ENCODE peak calls at places on chromosomes 16 and 17, in ten cellular contexts. One of them, this sample, is unnamed.

GRCh38 chr17:31197991-31198390 is 99.0 kb downstream of the OMG start:
- DNase-seq in CD4-positive, CD25-positive, alpha-beta regulatory T cell: no peak
- DNase-seq in SK-N-SH: no peak
- DNase-seq in left ventricle myocardium inferior: no peak
- DNase-seq in A673: no peak
- DNase-seq in PC-3: peak
- DNase-seq in AG04450: no peak
- DNase-seq in WERI-Rb-1: no peak
- DNase-seq in astrocyte: no peak
- DNase-seq in aorta: no peak
- DNase-seq in this sample: no peak

GRCh38 chr17:1829189-1829578 is 518 bp downstream of the SMYD4 start:
- DNase-seq in CD4-positive, CD25-positive, alpha-beta regulatory T cell: no peak
- DNase-seq in left ventricle myocardium inferior: no peak
- DNase-seq in WERI-Rb-1: peak
- DNase-seq in A673: no peak
- DNase-seq in AG04450: no peak
- DNase-seq in PC-3: peak
- DNase-seq in SK-N-SH: no peak
- DNase-seq in astrocyte: no peak
- DNase-seq in aorta: no peak
- DNase-seq in this sample: peak

GRCh38 chr17:78781339-78782304 is at the start of gene CYTH1:
- DNase-seq in aorta: peak
- DNase-seq in PC-3: peak
- DNase-seq in left ventricle myocardium inferior: peak
- DNase-seq in CD4-positive, CD25-positive, alpha-beta regulatory T cell: peak
- DNase-seq in astrocyte: no peak
- DNase-seq in WERI-Rb-1: peak
- DNase-seq in AG04450: no peak
- DNase-seq in A673: peak
- DNase-seq in SK-N-SH: peak
- DNase-seq in this sample: no peak

GRCh38 chr16:8676737-8677375 is 2.4 kb downstream of the ABAT start:
- DNase-seq in left ventricle myocardium inferior: no peak
- DNase-seq in PC-3: no peak
- DNase-seq in CD4-positive, CD25-positive, alpha-beta regulatory T cell: no peak
- DNase-seq in WERI-Rb-1: no peak
- DNase-seq in SK-N-SH: no peak
- DNase-seq in astrocyte: no peak
- DNase-seq in aorta: no peak
- DNase-seq in AG04450: no peak
- DNase-seq in A673: no peak
- DNase-seq in this sample: no peak

GRCh38 chr16:56871172-56871593 is 6.2 kb downstream of the SLC12A3 start:
- DNase-seq in AG04450: no peak
- DNase-seq in A673: no peak
- DNase-seq in astrocyte: no peak
- DNase-seq in aorta: peak
- DNase-seq in PC-3: peak
- DNase-seq in left ventricle myocardium inferior: no peak
- DNase-seq in WERI-Rb-1: no peak
- DNase-seq in CD4-positive, CD25-positive, alpha-beta regulatory T cell: no peak
- DNase-seq in SK-N-SH: peak
- DNase-seq in this sample: peak

GRCh38 chr17:49779730-49780220 is 8.7 kb upstream of the KAT7 start:
- DNase-seq in WERI-Rb-1: peak
- DNase-seq in PC-3: peak
- DNase-seq in CD4-positive, CD25-positive, alpha-beta regulatory T cell: peak
- DNase-seq in SK-N-SH: peak
- DNase-seq in left ventricle myocardium inferior: no peak
- DNase-seq in aorta: no peak
- DNase-seq in AG04450: peak
- DNase-seq in A673: peak
- DNase-seq in astrocyte: peak
- DNase-seq in this sample: peak

GRCh38 chr17:40253565-40253964 is 34.1 kb upstream of the CDC6 start:
- DNase-seq in WERI-Rb-1: no peak
- DNase-seq in left ventricle myocardium inferior: no peak
- DNase-seq in AG04450: no peak
- DNase-seq in SK-N-SH: no peak
- DNase-seq in astrocyte: no peak
- DNase-seq in aorta: no peak
- DNase-seq in CD4-positive, CD25-positive, alpha-beta regulatory T cell: no peak
- DNase-seq in A673: no peak
- DNase-seq in PC-3: no peak
- DNase-seq in this sample: no peak

GRCh38 chr17:36182176-36183000 is 6.0 kb upstream of the TBC1D3B start:
- DNase-seq in SK-N-SH: no peak
- DNase-seq in aorta: peak
- DNase-seq in AG04450: no peak
- DNase-seq in left ventricle myocardium inferior: no peak
- DNase-seq in A673: no peak
- DNase-seq in WERI-Rb-1: peak
- DNase-seq in PC-3: no peak
- DNase-seq in astrocyte: no peak
- DNase-seq in CD4-positive, CD25-positive, alpha-beta regulatory T cell: no peak
- DNase-seq in this sample: no peak

GRCh38 chr16:19168173-19169080 is at the start of gene SYT17:
- DNase-seq in astrocyte: no peak
- DNase-seq in SK-N-SH: peak
- DNase-seq in aorta: peak
- DNase-seq in WERI-Rb-1: peak
- DNase-seq in PC-3: peak
- DNase-seq in AG04450: no peak
- DNase-seq in left ventricle myocardium inferior: peak
- DNase-seq in CD4-positive, CD25-positive, alpha-beta regulatory T cell: no peak
- DNase-seq in A673: no peak
- DNase-seq in this sample: no peak

GRCh38 chr16:1979271-1980025 is 1.8 kb downstream of the NOXO1 start:
- DNase-seq in PC-3: peak
- DNase-seq in astrocyte: no peak
- DNase-seq in WERI-Rb-1: no peak
- DNase-seq in CD4-positive, CD25-positive, alpha-beta regulatory T cell: no peak
- DNase-seq in left ventricle myocardium inferior: no peak
- DNase-seq in aorta: no peak
- DNase-seq in AG04450: no peak
- DNase-seq in A673: no peak
- DNase-seq in SK-N-SH: no peak
- DNase-seq in this sample: no peak

GRCh38 chr16:85210423-85211169 is 98.3 kb upstream of the CIBAR2 start:
- DNase-seq in WERI-Rb-1: no peak
- DNase-seq in A673: no peak
- DNase-seq in astrocyte: peak
- DNase-seq in AG04450: no peak
- DNase-seq in left ventricle myocardium inferior: no peak
- DNase-seq in SK-N-SH: no peak
- DNase-seq in aorta: no peak
- DNase-seq in PC-3: peak
- DNase-seq in CD4-positive, CD25-positive, alpha-beta regulatory T cell: no peak
- DNase-seq in this sample: peak

DNA sequence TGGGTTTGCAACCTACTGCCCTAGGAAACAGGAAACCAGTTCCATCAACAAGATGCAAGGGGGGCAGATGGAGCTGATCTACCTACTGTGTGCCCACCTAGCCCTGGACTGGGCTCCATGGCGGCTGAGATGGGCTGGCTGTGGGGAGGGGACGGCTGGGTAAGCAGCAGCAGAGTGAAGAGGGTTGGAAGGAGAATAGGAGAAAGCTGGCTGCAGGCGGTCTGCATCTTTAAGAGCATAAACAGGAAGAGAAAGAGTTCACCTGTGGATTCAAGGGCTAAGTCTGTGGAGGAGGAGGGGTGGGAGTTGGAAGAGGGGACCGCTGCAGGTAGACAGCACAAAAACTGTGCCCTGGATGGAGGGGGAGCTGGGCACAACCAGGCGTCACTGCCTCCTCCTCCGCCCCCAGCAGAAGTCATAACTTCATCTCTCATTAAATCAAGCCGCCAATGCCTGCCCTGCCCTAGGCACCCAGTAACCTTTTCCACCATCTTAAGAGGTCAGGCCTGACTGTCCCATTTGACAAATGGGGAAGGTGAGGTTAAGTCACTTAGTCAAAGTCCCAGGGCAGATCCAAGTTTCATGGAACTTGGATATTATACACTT is 694 bp downstream of the SLC13A2 start:
- DNase-seq in CD4-positive, CD25-positive, alpha-beta regulatory T cell: no peak
- DNase-seq in AG04450: no peak
- DNase-seq in PC-3: no peak
- DNase-seq in SK-N-SH: no peak
- DNase-seq in aorta: no peak
- DNase-seq in astrocyte: no peak
- DNase-seq in WERI-Rb-1: no peak
- DNase-seq in left ventricle myocardium inferior: no peak
- DNase-seq in A673: no peak
- DNase-seq in this sample: no peak
- H3K4me3 ChIP-seq in CD4-positive, CD25-positive, alpha-beta regulatory T cell: no peak
- H3K4me3 ChIP-seq in AG04450: no peak
- H3K4me3 ChIP-seq in PC-3: no peak
- H3K4me3 ChIP-seq in SK-N-SH: no peak
- H3K4me3 ChIP-seq in aorta: no peak
- H3K4me3 ChIP-seq in astrocyte: no peak
- H3K4me3 ChIP-seq in WERI-Rb-1: no peak
- H3K4me3 ChIP-seq in left ventricle myocardium inferior: no peak
- H3K4me3 ChIP-seq in A673: no peak
- H3K4me3 ChIP-seq in this sample: no peak

GRCh38 chr17:65634533-65634932 is 73.1 kb upstream of the AXIN2 start:
- DNase-seq in AG04450: no peak
- DNase-seq in SK-N-SH: no peak
- DNase-seq in A673: no peak
- DNase-seq in aorta: no peak
- DNase-seq in CD4-positive, CD25-positive, alpha-beta regulatory T cell: no peak
- DNase-seq in astrocyte: no peak
- DNase-seq in WERI-Rb-1: no peak
- DNase-seq in left ventricle myocardium inferior: no peak
- DNase-seq in PC-3: peak
- DNase-seq in this sample: no peak
- H3K27ac ChIP-seq in AG04450: no peak
- H3K27ac ChIP-seq in SK-N-SH: no peak
- H3K27ac ChIP-seq in A673: no peak
- H3K27ac ChIP-seq in aorta: no peak
- H3K27ac ChIP-seq in CD4-positive, CD25-positive, alpha-beta regulatory T cell: no peak
- H3K27ac ChIP-seq in astrocyte: no peak
- H3K27ac ChIP-seq in WERI-Rb-1: no peak
- H3K27ac ChIP-seq in left ventricle myocardium inferior: no peak
- H3K27ac ChIP-seq in PC-3: peak
- H3K27ac ChIP-seq in this sample: no peak

GRCh38 chr16:66028505-66029216 is 337.8 kb upstream of the CDH5 start:
- DNase-seq in PC-3: peak
- DNase-seq in astrocyte: peak
- DNase-seq in CD4-positive, CD25-positive, alpha-beta regulatory T cell: no peak
- DNase-seq in left ventricle myocardium inferior: no peak
- DNase-seq in SK-N-SH: no peak
- DNase-seq in aorta: no peak
- DNase-seq in WERI-Rb-1: no peak
- DNase-seq in AG04450: peak
- DNase-seq in A673: no peak
- DNase-seq in this sample: peak

GRCh38 chr16:66026931-66027330 is 339.6 kb upstream of the CDH5 start:
- DNase-seq in AG04450: no peak
- DNase-seq in A673: no peak
- DNase-seq in aorta: no peak
- DNase-seq in astrocyte: no peak
- DNase-seq in CD4-positive, CD25-positive, alpha-beta regulatory T cell: no peak
- DNase-seq in WERI-Rb-1: no peak
- DNase-seq in left ventricle myocardium inferior: no peak
- DNase-seq in SK-N-SH: no peak
- DNase-seq in PC-3: no peak
- DNase-seq in this sample: no peak

GRCh38 chr16:66026211-66026610 is 340.3 kb upstream of the CDH5 start:
- DNase-seq in CD4-positive, CD25-positive, alpha-beta regulatory T cell: no peak
- DNase-seq in AG04450: no peak
- DNase-seq in PC-3: peak
- DNase-seq in WERI-Rb-1: peak
- DNase-seq in A673: peak
- DNase-seq in left ventricle myocardium inferior: no peak
- DNase-seq in astrocyte: no peak
- DNase-seq in aorta: no peak
- DNase-seq in SK-N-SH: peak
- DNase-seq in this sample: peak

GRCh38 chr16:66025751-66026150 is 340.7 kb upstream of the CDH5 start:
- DNase-seq in astrocyte: no peak
- DNase-seq in CD4-positive, CD25-positive, alpha-beta regulatory T cell: no peak
- DNase-seq in aorta: no peak
- DNase-seq in PC-3: no peak
- DNase-seq in left ventricle myocardium inferior: no peak
- DNase-seq in SK-N-SH: no peak
- DNase-seq in AG04450: no peak
- DNase-seq in A673: peak
- DNase-seq in WERI-Rb-1: no peak
- DNase-seq in this sample: no peak

GRCh38 chr16:66030036-66030435 is 336.5 kb upstream of the CDH5 start:
- DNase-seq in SK-N-SH: no peak
- DNase-seq in astrocyte: peak
- DNase-seq in CD4-positive, CD25-positive, alpha-beta regulatory T cell: no peak
- DNase-seq in aorta: peak
- DNase-seq in WERI-Rb-1: no peak
- DNase-seq in left ventricle myocardium inferior: no peak
- DNase-seq in PC-3: no peak
- DNase-seq in AG04450: peak
- DNase-seq in A673: no peak
- DNase-seq in this sample: peak
- H3K4me3 ChIP-seq in SK-N-SH: no peak
- H3K4me3 ChIP-seq in astrocyte: no peak
- H3K4me3 ChIP-seq in CD4-positive, CD25-positive, alpha-beta regulatory T cell: no peak
- H3K4me3 ChIP-seq in aorta: no peak
- H3K4me3 ChIP-seq in WERI-Rb-1: no peak
- H3K4me3 ChIP-seq in left ventricle myocardium inferior: no peak
- H3K4me3 ChIP-seq in PC-3: no peak
- H3K4me3 ChIP-seq in AG04450: no peak
- H3K4me3 ChIP-seq in A673: no peak
- H3K4me3 ChIP-seq in this sample: no peak

DNA sequence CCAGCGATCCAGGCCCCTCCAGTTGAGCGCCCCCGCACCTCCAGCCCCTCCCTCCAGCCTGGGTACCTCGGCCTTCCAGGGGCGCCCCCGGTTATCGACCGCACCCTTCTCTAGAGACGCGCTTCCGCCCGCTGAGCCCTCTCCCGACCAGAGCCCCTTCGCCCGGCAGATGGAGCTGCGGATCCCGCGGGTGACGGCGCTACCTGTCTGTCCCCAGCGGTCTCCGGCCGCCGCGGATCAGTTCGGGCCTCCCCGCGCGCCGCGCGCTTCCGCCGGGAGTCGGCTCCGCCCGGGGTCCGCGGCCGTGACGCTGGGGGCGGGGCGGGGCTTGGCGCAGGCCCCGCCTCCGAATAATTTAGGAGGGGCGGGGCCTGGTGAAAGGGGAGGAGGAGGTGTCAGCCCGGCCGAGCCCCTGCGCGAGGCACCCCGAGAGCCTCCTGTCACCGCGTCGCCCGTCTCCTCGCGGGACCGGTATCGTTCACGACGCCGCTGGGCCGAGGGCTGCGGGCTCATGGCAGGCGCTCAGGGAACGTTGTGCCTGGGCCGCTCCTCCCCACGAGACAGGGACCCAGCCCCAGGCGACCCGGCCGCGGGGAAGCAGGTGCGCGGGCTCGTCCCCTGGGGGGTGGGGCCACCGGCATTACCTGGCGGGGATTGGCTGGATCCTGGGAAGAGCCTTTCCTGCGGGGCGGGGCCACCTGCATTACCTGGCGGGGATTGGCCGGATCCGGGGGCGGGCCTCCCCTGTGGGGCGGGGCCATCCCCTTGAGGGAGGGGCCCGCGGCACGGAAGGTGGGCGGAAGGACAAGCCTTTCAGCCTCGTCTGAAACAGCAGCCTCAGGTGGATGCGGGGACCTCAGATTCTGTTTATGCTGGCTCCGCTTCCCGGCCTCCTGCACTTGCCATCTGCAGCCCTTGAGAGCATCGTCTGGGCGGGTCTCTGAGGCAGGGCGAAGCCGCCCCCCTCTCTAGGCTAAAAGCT is at the start of gene SPATA2L:
- DNase-seq in PC-3: peak
- DNase-seq in WERI-Rb-1: peak
- DNase-seq in aorta: peak
- DNase-seq in left ventricle myocardium inferior: peak
- DNase-seq in A673: peak
- DNase-seq in astrocyte: peak
- DNase-seq in CD4-positive, CD25-positive, alpha-beta regulatory T cell: peak
- DNase-seq in AG04450: no peak
- DNase-seq in SK-N-SH: peak
- DNase-seq in this sample: peak
- H3K27ac ChIP-seq in PC-3: peak
- H3K27ac ChIP-seq in WERI-Rb-1: peak
- H3K27ac ChIP-seq in aorta: peak
- H3K27ac ChIP-seq in left ventricle myocardium inferior: peak
- H3K27ac ChIP-seq in A673: peak
- H3K27ac ChIP-seq in astrocyte: peak
- H3K27ac ChIP-seq in CD4-positive, CD25-positive, alpha-beta regulatory T cell: peak
- H3K27ac ChIP-seq in AG04450: peak
- H3K27ac ChIP-seq in SK-N-SH: peak
- H3K27ac ChIP-seq in this sample: peak

This sample was measured in brain microvascular endothelial cell.